ENCODE peak calls at places on chromosome 21, in seven cellular contexts. F is tibial nerve, V is A549, D is fibroblast of mammary gland, L is AG04450, M is lower leg skin, W is fibroblast of the aortic adventitia. C is an unnamed sample.

GRCh38 chr21:42343963-42344510 is 6.8 kb downstream of the TFF2 start:
- DNase-seq in F (no peak), V (no peak), D (no peak), L (no peak), M (no peak), W (no peak), C (no peak)

GRCh38 chr21:31316072-31316471 is 28.0 kb downstream of the TIAM1 start:
- DNase-seq in F (no peak), V (no peak), D (no peak), L (no peak), M (no peak), W (no peak), C (no peak)

GRCh38 chr21:42561742-42562141 is 48.1 kb downstream of the SLC37A1 start:
- DNase-seq in F (no peak), V (no peak), D (no peak), L (no peak), M (no peak), W (no peak), C (no peak)

GRCh38 chr21:28671549-28672195 is 321.0 kb downstream of the LTN1 start:
- DNase-seq in F (no peak), V (no peak), D (peak), L (no peak), M (no peak), W (no peak), C (peak)

GRCh38 chr21:36696640-36697472 is 2.1 kb upstream of the SIM2 start:
- DNase-seq in F (no peak), V (no peak), D (no peak), L (no peak), M (no peak), W (no peak), C (no peak)

GRCh38 chr21:26739189-26739588 is 106.0 kb downstream of the ADAMTS1 start:
- DNase-seq in F (no peak), V (no peak), D (peak), L (no peak), M (no peak), W (peak), C (peak)

GRCh38 chr21:42238185-42238934 is 19.4 kb downstream of the ABCG1 start:
- DNase-seq in F (no peak), V (no peak), D (no peak), L (no peak), M (no peak), W (no peak), C (no peak)

GRCh38 chr21:37032877-37033471 is 26.5 kb downstream of the RIPPLY3 start:
- DNase-seq in F (no peak), V (peak), D (peak), L (peak), M (no peak), W (peak), C (peak)

GRCh38 chr21:37562920-37563640 is 196.5 kb downstream of the DYRK1A start:
- DNase-seq in F (peak), V (no peak), D (peak), L (no peak), M (no peak), W (no peak), C (no peak)

GRCh38 chr21:37208741-37209225 is 58.4 kb downstream of the VPS26C start:
- DNase-seq in F (no peak), V (no peak), D (no peak), L (no peak), M (no peak), W (no peak), C (no peak)

GRCh38 chr21:14685568-14685967 is 139.5 kb upstream of the SAMSN1 start:
- DNase-seq in F (no peak), V (no peak), D (no peak), L (no peak), M (no peak), W (no peak), C (no peak)

GRCh38 chr21:21968810-21969588 is 970.8 kb downstream of the NCAM2 start:
- DNase-seq in F (no peak), V (no peak), D (no peak), L (no peak), M (no peak), W (no peak), C (no peak)

GRCh38 chr21:42271065-42271464 is 44.1 kb downstream of the TFF3 start:
- DNase-seq in F (no peak), V (no peak), D (no peak), L (no peak), M (no peak), W (no peak), C (no peak)

GRCh38 chr21:31293986-31294385 is 50.1 kb downstream of the TIAM1 start:
- DNase-seq in F (no peak), V (no peak), D (peak), L (peak), M (no peak), W (peak), C (peak)

GRCh38 chr21:29819675-29820337 is 120.0 kb downstream of the GRIK1 start:
- DNase-seq in F (no peak), V (no peak), D (no peak), L (no peak), M (no peak), W (no peak), C (no peak)

GRCh38 chr21:27561116-27561515 is 594.2 kb upstream of the ADAMTS5 start:
- DNase-seq in F (peak), V (no peak), D (no peak), L (no peak), M (peak), W (no peak), C (peak)

GRCh38 chr21:43645414-43645891 is 13.8 kb downstream of the HSF2BP start:
- DNase-seq in F (peak), V (peak), D (peak), L (peak), M (peak), W (peak), C (peak)

GRCh38 chr21:19010996-19011395 is 607.4 kb upstream of the TMPRSS15 start:
- DNase-seq in F (no peak), V (no peak), D (no peak), L (no peak), M (no peak), W (no peak), C (no peak)

GRCh38 chr21:31258073-31258472 is 86.0 kb downstream of the TIAM1 start:
- DNase-seq in F (no peak), V (no peak), D (no peak), L (no peak), M (no peak), W (no peak), C (peak)

GRCh38 chr21:44535963-44536362 is 4.0 kb downstream of the KRTAP10-1 start:
- DNase-seq in F (no peak), V (no peak), D (no peak), L (no peak), M (no peak), W (no peak), C (no peak)

GRCh38 chr21:29055080-29055479 is 18.4 kb downstream of the CCT8 start:
- DNase-seq in F (no peak), V (no peak), D (no peak), L (no peak), M (no peak), W (no peak), C (no peak)

GRCh38 chr21:44513389-44514217 is 26.4 kb downstream of the KRTAP10-1 start:
- DNase-seq in F (no peak), V (no peak), D (no peak), L (no peak), M (no peak), W (no peak), C (no peak)

GRCh38 chr21:22476726-22477646 is 1478.8 kb downstream of the NCAM2 start:
- DNase-seq in F (no peak), V (no peak), D (no peak), L (no peak), M (no peak), W (no peak), C (no peak)

GRCh38 chr21:37763298-37763697 is 153.0 kb downstream of the KCNJ6 start:
- DNase-seq in F (no peak), V (no peak), D (no peak), L (no peak), M (no peak), W (no peak), C (no peak)

GRCh38 chr21:41768371-41769042 is 1.7 kb upstream of the RIPK4 start:
- DNase-seq in F (no peak), V (no peak), D (peak), L (peak), M (no peak), W (peak), C (peak)

GRCh38 chr21:32186843-32187242 is 92.0 kb downstream of the MIS18A start:
- DNase-seq in F (no peak), V (no peak), D (no peak), L (no peak), M (no peak), W (no peak), C (no peak)

GRCh38 chr21:25350056-25350455 is 257.2 kb downstream of the MRPL39 start:
- DNase-seq in F (no peak), V (no peak), D (peak), L (no peak), M (no peak), W (peak), C (peak)

GRCh38 chr21:32352556-32352955 is 40.3 kb downstream of the URB1 start:
- DNase-seq in F (no peak), V (no peak), D (no peak), L (no peak), M (no peak), W (no peak), C (no peak)

GRCh38 chr21:43923391-43923790 is 58.4 kb downstream of the AGPAT3 start:
- DNase-seq in F (no peak), V (no peak), D (peak), L (no peak), M (no peak), W (no peak), C (no peak)

GRCh38 chr21:42569732-42570301 is 56.2 kb downstream of the SLC37A1 start:
- DNase-seq in F (no peak), V (no peak), D (no peak), L (no peak), M (no peak), W (no peak), C (no peak)

GRCh38 chr21:31284797-31285397 is 59.2 kb downstream of the TIAM1 start:
- DNase-seq in F (no peak), V (no peak), D (peak), L (no peak), M (no peak), W (peak), C (no peak)

GRCh38 chr21:38912355-38912619 is 106.6 kb downstream of the ETS2 start:
- DNase-seq in F (no peak), V (no peak), D (peak), L (no peak), M (no peak), W (peak), C (no peak)

GRCh38 chr21:38913120-38913975 is 107.6 kb downstream of the ETS2 start:
- DNase-seq in F (peak), V (peak), D (peak), L (peak), M (peak), W (peak), C (no peak)

GRCh38 chr21:38911523-38912354 is 106.0 kb downstream of the ETS2 start:
- DNase-seq in F (no peak), V (no peak), D (peak), L (no peak), M (no peak), W (no peak), C (no peak)

GRCh38 chr21:38914071-38914491 is 108.4 kb downstream of the ETS2 start:
- DNase-seq in F (no peak), V (no peak), D (no peak), L (no peak), M (no peak), W (peak), C (no peak)

GRCh38 chr21:38912789-38913119 is 107.0 kb downstream of the ETS2 start:
- DNase-seq in F (no peak), V (no peak), D (no peak), L (no peak), M (no peak), W (no peak), C (no peak)
- H3K4me3 ChIP-seq in F (no peak), V (no peak), D (no peak), L (no peak), M (no peak), W (no peak), C (no peak)

DNA sequence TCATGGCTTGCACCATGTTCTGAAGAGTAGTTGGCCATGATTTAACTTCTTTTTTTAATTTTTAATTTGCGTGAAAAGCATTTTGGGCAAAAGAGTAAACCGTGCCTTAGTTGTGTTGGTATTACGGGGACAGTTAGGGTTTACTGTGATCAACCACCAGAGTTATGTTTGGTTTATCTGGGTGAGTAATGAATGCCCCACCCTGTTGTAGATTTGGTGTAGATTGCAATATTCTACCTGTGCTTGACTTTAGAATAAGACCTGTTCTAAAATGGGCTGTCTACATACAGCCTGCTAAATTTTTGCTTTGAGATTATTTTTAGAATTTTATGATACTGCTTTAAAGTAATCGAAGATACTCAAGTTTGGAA is 1.4 kb downstream of the USP25 start:
- DNase-seq in F (no peak), V (peak), D (peak), L (no peak), M (no peak), W (peak), C (peak)
- H3K4me3 ChIP-seq in F (peak), V (peak), D (peak), L (peak), M (no peak), W (peak), C (peak)

GRCh38 chr21:34039678-34040382 is 33.5 kb upstream of the MRPS6 start:
- DNase-seq in F (no peak), V (no peak), D (no peak), L (no peak), M (no peak), W (peak), C (no peak)
- H3K4me3 ChIP-seq in F (no peak), V (no peak), D (no peak), L (no peak), M (no peak), W (no peak), C (no peak)

GRCh38 chr21:40575983-40576382 is 271.0 kb downstream of the DSCAM start:
- DNase-seq in F (no peak), V (no peak), D (no peak), L (no peak), M (no peak), W (no peak), C (no peak)
- H3K4me3 ChIP-seq in F (no peak), V (no peak), D (no peak), L (no peak), M (no peak), W (no peak), C (no peak)

DNA sequence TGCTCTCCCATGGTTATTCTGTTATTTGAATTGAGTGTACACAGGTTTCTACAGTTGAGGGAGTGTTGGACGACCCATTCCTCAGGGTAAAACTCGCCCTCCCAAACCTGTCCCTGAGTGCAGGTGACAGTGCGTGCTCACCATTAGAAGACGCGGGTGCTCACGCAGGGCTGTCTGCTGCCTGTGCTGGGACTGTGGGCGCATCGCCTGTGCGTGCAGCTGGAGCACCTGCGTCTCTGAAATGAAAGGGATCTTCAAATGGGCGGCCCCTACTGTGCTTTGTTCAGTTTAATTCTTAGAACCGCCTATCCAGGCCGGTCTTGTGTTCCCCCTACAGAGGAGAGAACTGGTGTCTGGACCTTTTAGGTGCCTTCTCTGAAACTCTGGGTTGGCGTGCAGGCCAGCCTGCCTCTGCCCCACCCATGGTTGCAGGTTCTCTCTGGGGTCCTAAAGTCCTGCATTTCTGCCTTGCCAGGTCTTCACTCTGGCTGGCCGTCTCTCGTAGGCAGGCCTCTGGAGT is 125.8 kb downstream of the PCBP3 start:
- DNase-seq in F (no peak), V (no peak), D (no peak), L (no peak), M (no peak), W (no peak), C (no peak)
- H3K4me3 ChIP-seq in F (no peak), V (no peak), D (no peak), L (no peak), M (no peak), W (no peak), C (no peak)

DNA sequence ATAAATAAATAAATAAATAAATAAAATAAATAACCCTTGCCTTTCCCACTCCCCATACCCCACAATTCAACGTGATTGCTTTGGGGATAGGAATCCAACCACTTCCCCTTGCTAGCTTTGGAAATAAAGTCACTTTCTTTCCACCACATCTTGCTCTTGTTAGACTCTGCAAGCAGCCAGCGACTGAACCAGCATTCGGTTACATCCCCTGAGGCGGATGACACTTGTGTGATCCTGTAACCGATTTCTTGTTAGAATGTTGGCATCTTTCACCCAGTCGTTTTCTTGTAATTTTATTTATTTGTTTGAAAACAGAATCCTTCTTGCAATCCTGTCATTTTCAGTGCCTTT is 1.6 kb upstream of the IFNGR2 start:
- DNase-seq in F (no peak), V (no peak), D (no peak), L (no peak), M (peak), W (no peak), C (peak)
- H3K4me3 ChIP-seq in F (no peak), V (no peak), D (no peak), L (no peak), M (no peak), W (no peak), C (no peak)